ENCODE peak calls at places on chromosomes 5 and 9, in ten cellular contexts. U is neural progenitor cell, O is thoracic aorta, B is stomach, V is fibroblast of lung, C is IMR-90, Y is esophagus squamous epithelium, P is AG04450, N is psoas muscle, R is upper lobe of left lung. D is an unnamed sample. For H3K9me3, the result is how much of the 10 kb centered on the place peaks cover.

GRCh38 chr5:59276886-59277514 is 616.5 kb downstream of the PDE4D start:
- DNase-seq in U (no peak), O (no peak), B (no peak), V (peak), C (no peak), Y (no peak), P (no peak), N (no peak), R (no peak), D (no peak)

GRCh38 chr9:115672477-115673316 is 480.9 kb upstream of the PAPPA start:
- DNase-seq in U (no peak), O (no peak), B (no peak), V (peak), C (peak), Y (no peak), P (peak), N (no peak), R (no peak), D (no peak)

GRCh38 chr9:36142510-36143161 is 6.1 kb downstream of the GLIPR2 start:
- DNase-seq in U (no peak), O (no peak), B (peak), V (no peak), C (no peak), Y (no peak), P (no peak), N (no peak), R (no peak), D (no peak)

GRCh38 chr5:72611111-72611724 is 104.0 kb upstream of the ZNF366 start:
- DNase-seq in U (peak), O (peak), B (peak), V (peak), C (peak), Y (peak), P (peak), N (peak), R (peak), D (peak)

GRCh38 chr9:93295031-93295430 is 111.1 kb downstream of the WNK2 start:
- DNase-seq in U (no peak), O (no peak), B (no peak), V (no peak), C (no peak), Y (no peak), P (no peak), N (no peak), R (no peak), D (no peak)

GRCh38 chr5:73419414-73420390 is 28.9 kb downstream of the FOXD1 start:
- DNase-seq in U (peak), O (no peak), B (no peak), V (peak), C (peak), Y (no peak), P (peak), N (peak), R (peak), D (no peak)

GRCh38 chr5:155239803-155240202 is 226.2 kb downstream of the KIF4B start:
- DNase-seq in U (no peak), O (no peak), B (no peak), V (no peak), C (no peak), Y (no peak), P (no peak), N (no peak), R (no peak), D (no peak)

GRCh38 chr9:79637180-79637925 is 65.6 kb downstream of the TLE4 start:
- DNase-seq in U (no peak), O (no peak), B (no peak), V (no peak), C (peak), Y (no peak), P (peak), N (no peak), R (no peak), D (no peak)

GRCh38 chr5:35151151-35151920 is 79.0 kb downstream of the PRLR start:
- DNase-seq in U (peak), O (no peak), B (no peak), V (peak), C (peak), Y (no peak), P (no peak), N (no peak), R (no peak), D (no peak)

DNA sequence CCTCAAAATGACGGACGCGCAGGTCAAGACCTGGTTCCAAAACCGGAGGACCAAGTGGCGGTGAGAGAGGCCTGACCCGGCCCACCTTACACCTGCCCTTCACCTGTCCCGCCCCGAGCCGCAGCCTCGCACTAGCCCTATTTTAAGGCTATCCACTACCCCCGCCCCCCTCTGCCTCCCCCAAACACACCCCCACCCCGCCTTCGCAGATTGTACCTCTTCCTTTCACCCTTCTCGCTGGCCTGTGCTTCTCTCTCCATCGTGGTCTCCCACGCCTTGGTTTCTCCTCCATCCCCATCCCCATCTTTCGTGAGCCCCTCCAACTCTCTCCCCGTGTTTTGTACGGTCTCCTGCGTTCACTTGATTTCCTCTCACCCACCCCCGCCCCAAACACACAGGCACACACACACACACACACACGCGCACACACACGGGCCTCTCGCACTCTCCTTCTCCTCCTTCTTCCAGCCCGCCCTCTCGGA is 1.3 kb downstream of the TLX3 start:
- DNase-seq in U (no peak), O (no peak), B (no peak), V (no peak), C (no peak), Y (no peak), P (no peak), N (no peak), R (no peak), D (no peak)
- H3K9me3 ChIP-seq in U (under half), O (under half), B (under half), V (under half), C (under half), Y (under half), P (under half), N (under half), R (under half), D (under half)

GRCh38 chr9:136345281-136346156 is 18.0 kb downstream of the DNLZ start:
- DNase-seq in U (peak), O (peak), B (peak), V (peak), C (no peak), Y (no peak), P (no peak), N (peak), R (peak), D (no peak)

GRCh38 chr9:136347472-136348256 is 15.9 kb downstream of the DNLZ start:
- DNase-seq in U (no peak), O (no peak), B (no peak), V (no peak), C (no peak), Y (no peak), P (no peak), N (no peak), R (no peak), D (no peak)

GRCh38 chr9:136344544-136345280 is 17.4 kb downstream of the GPSM1 start:
- DNase-seq in U (no peak), O (no peak), B (no peak), V (no peak), C (no peak), Y (no peak), P (no peak), N (no peak), R (no peak), D (no peak)

GRCh38 chr9:136346927-136347465 is 16.5 kb downstream of the DNLZ start:
- DNase-seq in U (no peak), O (no peak), B (no peak), V (no peak), C (no peak), Y (no peak), P (no peak), N (no peak), R (no peak), D (no peak)

GRCh38 chr9:136346157-136346481 is 17.4 kb downstream of the DNLZ start:
- DNase-seq in U (no peak), O (no peak), B (no peak), V (no peak), C (no peak), Y (no peak), P (no peak), N (no peak), R (no peak), D (no peak)
- TF ChIP-seq CTCF in U (no peak), O (peak), B (no peak), V (no peak), C (no peak), Y (no peak), P (no peak), N (no peak), R (no peak), D (no peak)

DNA sequence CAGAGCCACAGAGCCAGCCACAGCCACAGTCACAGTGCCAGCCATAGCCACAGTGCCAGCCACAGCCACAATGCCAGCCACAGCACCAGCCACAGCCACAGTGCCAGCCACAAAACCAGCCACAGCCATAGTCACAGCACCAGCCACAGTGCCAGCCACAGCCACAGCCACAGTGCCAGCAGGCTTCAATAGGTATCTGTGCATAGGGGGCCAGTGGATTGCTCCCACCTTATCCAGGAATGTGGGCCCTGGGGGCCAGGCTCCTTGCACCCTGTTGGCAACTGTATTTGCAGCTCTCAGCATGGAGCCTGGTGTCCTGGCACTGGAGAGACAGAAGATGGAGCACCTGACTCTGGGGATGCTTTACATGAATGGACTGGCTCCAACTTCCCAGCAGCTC is 111.7 kb upstream of the IRX2 start:
- DNase-seq in U (no peak), O (no peak), B (no peak), V (no peak), C (no peak), Y (no peak), P (no peak), N (no peak), R (no peak), D (no peak)
- H3K9me3 ChIP-seq in U (under half), O (under half), B (under half), V (under half), C (under half), Y (under half), P (half or more), N (under half), R (under half), D (under half)

GRCh38 chr5:111407562-111407961 is 104.8 kb downstream of the STARD4 start:
- DNase-seq in U (no peak), O (no peak), B (no peak), V (no peak), C (no peak), Y (no peak), P (no peak), N (no peak), R (no peak), D (no peak)

GRCh38 chr5:111398013-111398412 is 114.3 kb downstream of the STARD4 start:
- DNase-seq in U (no peak), O (no peak), B (no peak), V (no peak), C (no peak), Y (no peak), P (no peak), N (no peak), R (no peak), D (no peak)

GRCh38 chr5:111399113-111399512 is 113.2 kb downstream of the STARD4 start:
- DNase-seq in U (no peak), O (no peak), B (no peak), V (no peak), C (no peak), Y (no peak), P (no peak), N (no peak), R (no peak), D (no peak)

GRCh38 chr5:111404270-111404769 is 108.0 kb downstream of the STARD4 start:
- DNase-seq in U (no peak), O (no peak), B (no peak), V (no peak), C (no peak), Y (no peak), P (no peak), N (no peak), R (no peak), D (no peak)

GRCh38 chr5:111401906-111402305 is 110.4 kb downstream of the STARD4 start:
- DNase-seq in U (no peak), O (no peak), B (no peak), V (no peak), C (no peak), Y (no peak), P (no peak), N (no peak), R (no peak), D (no peak)
- TF ChIP-seq CTCF in U (no peak), O (no peak), B (no peak), V (no peak), C (peak), Y (no peak), P (peak), N (no peak), R (no peak), D (no peak)

DNA sequence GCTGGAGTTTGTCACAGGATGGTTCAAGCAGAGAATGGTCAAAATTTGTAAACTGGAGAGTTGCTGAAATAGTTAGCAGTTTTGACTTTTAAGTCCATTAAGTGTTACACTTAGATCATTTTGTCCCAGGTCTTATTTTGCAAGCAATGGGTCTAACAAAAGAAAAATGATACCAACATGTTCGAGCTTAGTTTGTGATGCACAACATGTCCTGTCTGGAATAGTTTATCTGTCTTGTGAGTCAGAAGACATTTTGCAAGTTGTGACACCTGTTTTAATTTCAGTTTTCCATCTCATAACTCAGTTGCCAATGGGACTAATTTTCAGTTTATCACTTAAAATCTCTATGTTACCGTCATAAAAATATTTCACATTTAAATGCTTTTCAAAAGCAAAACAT is 929.8 kb downstream of the CDH18 start:
- DNase-seq in U (no peak), O (no peak), B (no peak), V (no peak), C (no peak), Y (no peak), P (no peak), N (no peak), R (no peak), D (no peak)
- H3K9me3 ChIP-seq in U (under half), O (under half), B (under half), V (under half), C (under half), Y (under half), P (under half), N (under half), R (under half), D (under half)

GRCh38 chr5:1134478-1134877 is 22.6 kb upstream of the SLC12A7 start:
- DNase-seq in U (no peak), O (no peak), B (peak), V (no peak), C (no peak), Y (no peak), P (no peak), N (no peak), R (no peak), D (no peak)
- TF ChIP-seq CTCF in U (peak), O (no peak), B (peak), V (no peak), C (no peak), Y (no peak), P (no peak), N (no peak), R (peak), D (no peak)

DNA sequence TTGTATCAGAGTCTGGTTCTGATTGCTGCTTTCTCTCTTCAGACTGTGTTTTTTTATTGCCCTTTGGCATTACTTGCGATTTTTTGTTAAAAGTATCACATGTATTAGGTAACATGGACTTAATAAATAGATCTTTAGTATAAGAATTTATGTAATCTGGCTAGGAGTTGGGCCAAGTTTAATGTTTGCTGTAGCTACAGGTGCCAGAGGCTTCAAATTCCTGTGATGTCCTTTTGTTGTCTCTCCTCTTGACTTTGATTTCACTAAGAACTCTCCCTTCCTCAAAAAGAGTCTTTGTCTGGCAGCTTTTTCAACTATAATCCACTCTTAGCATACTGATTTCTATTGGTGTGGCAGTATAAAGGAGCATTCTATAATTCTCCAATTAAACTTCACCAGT is 313.1 kb downstream of the DTWD2 start:
- DNase-seq in U (no peak), O (no peak), B (no peak), V (no peak), C (no peak), Y (no peak), P (no peak), N (no peak), R (no peak), D (no peak)
- H3K9me3 ChIP-seq in U (under half), O (under half), B (under half), V (under half), C (under half), Y (under half), P (under half), N (under half), R (under half), D (under half)

GRCh38 chr5:116409591-116410296 is 164.9 kb downstream of the SEMA6A start:
- DNase-seq in U (no peak), O (no peak), B (no peak), V (no peak), C (no peak), Y (no peak), P (no peak), N (no peak), R (no peak), D (no peak)

GRCh38 chr5:116404001-116404400 is 170.6 kb downstream of the SEMA6A start:
- DNase-seq in U (no peak), O (no peak), B (no peak), V (no peak), C (no peak), Y (no peak), P (no peak), N (no peak), R (no peak), D (no peak)

GRCh38 chr5:116410345-116410890 is 164.2 kb downstream of the SEMA6A start:
- DNase-seq in U (no peak), O (no peak), B (no peak), V (no peak), C (peak), Y (no peak), P (no peak), N (no peak), R (no peak), D (no peak)

GRCh38 chr5:116404792-116405191 is 169.8 kb downstream of the SEMA6A start:
- DNase-seq in U (no peak), O (no peak), B (no peak), V (no peak), C (no peak), Y (no peak), P (no peak), N (no peak), R (no peak), D (no peak)

DNA sequence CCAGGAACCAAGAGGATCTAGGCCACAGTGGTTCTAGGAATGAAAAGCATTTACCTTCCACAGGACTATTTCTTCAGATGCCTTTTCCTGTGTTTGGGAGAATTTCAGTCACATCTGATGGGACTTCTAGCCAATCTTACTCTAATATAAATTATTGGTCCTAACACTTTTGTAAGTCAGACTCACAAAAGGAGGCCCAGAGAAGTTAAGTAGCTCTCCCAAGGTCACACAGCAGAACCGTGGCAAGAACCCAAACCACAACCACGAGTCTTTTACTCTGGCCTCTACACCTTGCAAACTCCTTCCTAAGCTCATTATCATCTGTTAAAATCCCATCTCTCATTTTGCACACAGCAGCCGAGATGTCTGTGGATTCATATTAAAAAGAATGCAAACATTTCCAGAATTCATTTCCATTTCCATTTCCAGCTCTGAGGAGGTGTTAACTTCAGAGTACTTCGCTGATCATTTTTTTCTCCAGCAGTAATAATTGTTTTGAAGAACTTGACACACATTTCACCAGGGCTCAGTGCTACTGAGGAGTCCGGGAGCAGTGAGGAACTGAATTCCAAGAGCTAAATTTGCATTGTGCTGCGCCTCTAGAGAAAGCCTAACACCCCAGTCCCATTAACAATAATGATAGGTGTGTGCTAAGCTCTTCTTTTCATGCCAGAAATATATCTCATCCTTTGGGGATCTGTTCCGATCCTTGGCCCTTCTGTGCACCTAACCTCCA is 168.1 kb downstream of the SEMA6A start:
- DNase-seq in U (no peak), O (no peak), B (no peak), V (no peak), C (no peak), Y (no peak), P (no peak), N (no peak), R (no peak), D (no peak)
- TF ChIP-seq CTCF in U (no peak), O (no peak), B (no peak), V (no peak), C (no peak), Y (no peak), P (no peak), N (no peak), R (no peak), D (no peak)

GRCh38 chr5:9105851-9106250 is 440.0 kb downstream of the SEMA5A start:
- DNase-seq in U (no peak), O (no peak), B (no peak), V (no peak), C (peak), Y (no peak), P (no peak), N (no peak), R (no peak), D (no peak)
- H3K9me3 ChIP-seq in U (under half), O (under half), B (under half), V (under half), C (under half), Y (under half), P (under half), N (under half), R (under half), D (under half)

GRCh38 chr5:109688647-109688998 is 1.1 kb upstream of the MAN2A1 start:
- DNase-seq in U (peak), O (no peak), B (no peak), V (peak), C (peak), Y (no peak), P (no peak), N (no peak), R (no peak), D (no peak)
- TF ChIP-seq CTCF in U (peak), O (no peak), B (no peak), V (peak), C (peak), Y (peak), P (peak), N (peak), R (peak), D (no peak)